ENCODE peak calls at places on chromosomes 11 and 22, in seven cellular contexts. Z is endothelial cell, Y is left ventricle myocardium inferior, V is tibial artery, L is mucosa of descending colon, S is astrocyte of the cerebellum, B is kidney epithelial cell. D is an unnamed sample.

GRCh38 chr11:10318527-10318802 is 13.6 kb downstream of the ADM start:
- DNase-seq in Z (no peak), Y (no peak), V (no peak), L (peak; percentile 65), S (no peak), B (no peak), D (no peak)

GRCh38 chr11:35352107-35352888 is 67.1 kb downstream of the SLC1A2 start:
- DNase-seq in Z (no peak), Y (peak; percentile 43), V (no peak), L (no peak), S (peak; percentile 24), B (no peak), D (no peak)

GRCh38 chr11:2096001-2096918 is 42.9 kb downstream of the IGF2 start:
- DNase-seq in Z (no peak), Y (no peak), V (no peak), L (no peak), S (no peak), B (no peak), D (no peak)

GRCh38 chr11:65718531-65718930 is 2.1 kb downstream of the RNASEH2C start:
- DNase-seq in Z (no peak), Y (no peak), V (no peak), L (no peak), S (no peak), B (no peak), D (no peak)

GRCh38 chr22:23370251-23370650 is 189.9 kb downstream of the BCR start:
- DNase-seq in Z (no peak), Y (no peak), V (peak; percentile 7), L (no peak), S (no peak), B (no peak), D (no peak)

GRCh38 chr11:110824912-110825311 is 112.7 kb upstream of the ARHGAP20 start:
- DNase-seq in Z (no peak), Y (no peak), V (no peak), L (no peak), S (no peak), B (no peak), D (no peak)

GRCh38 chr11:43399983-43400630 is 41.4 kb downstream of the TTC17 start:
- DNase-seq in Z (no peak), Y (no peak), V (no peak), L (no peak), S (no peak), B (no peak), D (no peak)

GRCh38 chr11:58923300-58923788 is 15.9 kb upstream of the GLYATL1 start:
- DNase-seq in Z (no peak), Y (no peak), V (no peak), L (peak; percentile 20), S (peak; percentile 29), B (peak; percentile 60), D (no peak)

GRCh38 chr11:111360150-111361043 is 18.7 kb downstream of the POU2AF1 start:
- DNase-seq in Z (no peak), Y (no peak), V (no peak), L (peak; percentile 83), S (no peak), B (no peak), D (no peak)

GRCh38 chr11:117995472-117995871 is 9.3 kb downstream of the IL10RA start:
- DNase-seq in Z (no peak), Y (no peak), V (no peak), L (no peak), S (no peak), B (no peak), D (no peak)

GRCh38 chr11:104812416-104812815 is 85.8 kb downstream of the CASP12 start:
- DNase-seq in Z (no peak), Y (no peak), V (no peak), L (no peak), S (no peak), B (no peak), D (no peak)

GRCh38 chr22:36470994-36471331 is 10.5 kb downstream of the TXN2 start:
- DNase-seq in Z (no peak), Y (no peak), V (peak; percentile 79), L (no peak), S (no peak), B (no peak), D (no peak)

GRCh38 chr22:40853961-40854360 is 2.5 kb downstream of the ST13 start:
- DNase-seq in Z (no peak), Y (no peak), V (no peak), L (no peak), S (no peak), B (no peak), D (no peak)

GRCh38 chr11:113781682-113782081 is 2.1 kb downstream of the CLDN25 start:
- DNase-seq in Z (no peak), Y (no peak), V (no peak), L (no peak), S (no peak), B (no peak), D (no peak)

GRCh38 chr11:58525037-58525614 is 17.2 kb upstream of the OR5B21 start:
- DNase-seq in Z (no peak), Y (no peak), V (no peak), L (peak; percentile 16), S (no peak), B (no peak), D (no peak)

GRCh38 chr11:58625826-58626460 is 3.5 kb downstream of the CNTF start:
- DNase-seq in Z (no peak), Y (no peak), V (no peak), L (no peak), S (no peak), B (peak; percentile 80), D (no peak)

GRCh38 chr11:2779499-2779980 is 79.7 kb upstream of the KCNQ1OT1 start:
- DNase-seq in Z (peak; percentile 1), Y (no peak), V (no peak), L (no peak), S (no peak), B (no peak), D (no peak)

GRCh38 chr11:120398184-120398583 is 62.0 kb downstream of the ARHGEF12 start:
- DNase-seq in Z (no peak), Y (no peak), V (no peak), L (no peak), S (no peak), B (no peak), D (no peak)

GRCh38 chr11:13328276-13328675 is 50.7 kb downstream of the BMAL1 start:
- DNase-seq in Z (no peak), Y (no peak), V (no peak), L (no peak), S (no peak), B (no peak), D (no peak)

GRCh38 chr11:115226556-115226955 is 277.7 kb downstream of the CADM1 start:
- DNase-seq in Z (peak; percentile 3), Y (no peak), V (no peak), L (no peak), S (peak; percentile 78), B (peak; percentile 91), D (no peak)

GRCh38 chr22:45867118-45867905 is 109.7 kb downstream of the WNT7B start:
- DNase-seq in Z (peak; percentile 55), Y (no peak), V (no peak), L (no peak), S (no peak), B (no peak), D (no peak)
- TF ChIP-seq CTCF in Z (no peak), Y (peak; percentile 46), V (peak; percentile 20), L (no peak), S (no peak), B (no peak), D (peak; percentile 23)

DNA sequence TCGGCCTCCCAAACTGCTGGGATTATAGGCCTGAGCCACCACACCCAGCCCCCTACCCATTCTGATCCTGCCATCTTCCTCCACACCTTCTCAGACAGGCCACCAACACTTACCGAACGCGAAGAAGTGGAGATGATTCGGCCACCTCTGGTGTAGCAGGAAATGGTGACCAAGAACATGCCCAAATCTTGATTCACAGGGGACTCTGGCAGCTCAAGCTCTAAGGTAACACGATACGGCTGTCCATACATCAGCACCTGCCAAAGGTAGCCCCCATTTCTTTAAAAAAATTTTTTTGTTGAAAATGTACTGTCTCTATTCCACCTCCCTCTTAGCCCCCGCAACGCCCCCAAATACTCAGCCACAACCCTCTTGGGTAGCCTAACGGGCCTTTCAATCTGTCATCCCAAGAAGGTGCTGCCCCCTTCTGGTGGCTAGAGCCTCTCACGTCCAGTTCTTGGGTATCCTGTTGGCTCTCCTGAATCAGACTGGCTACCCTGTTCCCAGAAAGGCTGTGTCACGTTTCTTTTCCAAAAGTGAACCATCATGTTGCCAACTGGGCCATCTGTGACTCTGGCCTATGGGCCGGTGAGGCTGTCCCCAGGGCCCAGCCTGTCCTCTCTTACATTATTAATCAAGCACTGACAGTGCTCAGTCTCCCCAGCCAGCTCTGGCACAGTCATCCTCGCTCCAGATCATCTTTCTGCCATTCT is 5.3 kb upstream of the LRRN4CL start:
- DNase-seq in Z (peak; percentile 78), Y (peak; percentile 70), V (peak; percentile 86), L (peak; percentile 91), S (peak; percentile 72), B (no peak), D (peak; percentile 69)
- TF ChIP-seq CTCF in Z (peak; percentile 70), Y (peak; percentile 86), V (peak; percentile 76), L (peak; percentile 65), S (peak; percentile 87), B (peak; percentile 85), D (peak; percentile 93)

DNA sequence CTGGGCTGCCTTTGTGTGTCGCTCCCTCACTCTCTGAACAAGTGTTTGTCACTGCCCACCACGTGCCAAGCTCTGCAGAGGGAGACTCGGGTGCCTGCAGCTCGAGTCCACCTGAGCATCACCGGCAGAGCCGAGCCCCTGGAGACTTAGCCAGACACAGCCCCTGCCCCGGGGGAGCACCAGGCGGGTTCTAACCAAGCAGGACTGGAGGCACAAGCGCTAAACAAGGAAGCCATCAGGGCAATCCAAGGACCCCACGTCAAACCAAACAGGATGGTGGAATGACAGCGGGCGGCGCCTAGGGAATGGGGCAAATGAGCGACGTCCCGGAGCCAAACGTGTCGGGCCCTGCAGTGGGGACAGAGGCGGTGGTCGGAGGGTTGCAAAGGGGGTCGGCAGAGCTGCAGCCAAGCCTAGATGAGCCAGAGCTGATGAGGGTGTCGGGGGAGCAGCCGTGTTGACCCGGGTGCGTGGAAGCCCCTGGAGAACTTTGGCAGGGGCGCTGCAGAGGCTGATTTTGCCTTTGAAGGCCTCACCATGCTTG is 2.0 kb upstream of the GRAMD4 start:
- DNase-seq in Z (no peak), Y (no peak), V (no peak), L (no peak), S (no peak), B (no peak), D (no peak)
- TF ChIP-seq CTCF in Z (no peak), Y (no peak), V (no peak), L (no peak), S (no peak), B (no peak), D (no peak)

GRCh38 chr11:94585375-94585774 is 18.2 kb downstream of the PIWIL4 start:
- DNase-seq in Z (no peak), Y (no peak), V (no peak), L (no peak), S (no peak), B (no peak), D (no peak)

GRCh38 chr11:94586546-94586945 is 19.4 kb downstream of the PIWIL4 start:
- DNase-seq in Z (no peak), Y (no peak), V (no peak), L (no peak), S (no peak), B (no peak), D (no peak)

GRCh38 chr11:94588366-94588952 is 21.3 kb downstream of the PIWIL4 start:
- DNase-seq in Z (no peak), Y (no peak), V (no peak), L (no peak), S (no peak), B (peak; percentile 21), D (no peak)

GRCh38 chr11:94583885-94584500 is 16.8 kb downstream of the PIWIL4 start:
- DNase-seq in Z (no peak), Y (no peak), V (no peak), L (no peak), S (no peak), B (no peak), D (no peak)

GRCh38 chr11:94586978-94587377 is 19.8 kb downstream of the PIWIL4 start:
- DNase-seq in Z (no peak), Y (no peak), V (no peak), L (no peak), S (no peak), B (no peak), D (no peak)
- TF ChIP-seq CTCF in Z (no peak), Y (no peak), V (no peak), L (no peak), S (no peak), B (no peak), D (no peak)

D was measured in AG09319.